ENCODE peak calls at places on chromosomes 11 and 22, in nine cellular contexts. A is ovary, W is Right ventricle myocardium superior, E is RPMI8226, G is T-cell, X is GM23338, D is activated T-cell treated with anti-CD3 and anti-CD28 coated beads for 48 hours, K is dorsolateral prefrontal cortex, S is PC-9. V is an unnamed sample.

GRCh38 chr22:16960220-16960883 is 47.7 kb downstream of the GAB4 start:
- DNase-seq in K (no peak), X (no peak), W (no peak), D (no peak), E (no peak), S (no peak), G (no peak), A (no peak), V (no peak)

GRCh38 chr22:22938672-22939536 is 51.3 kb downstream of the IGLL5 start:
- DNase-seq in S (no peak), D (no peak), E (no peak), A (peak), K (peak), X (no peak), G (no peak), W (no peak), V (no peak)

GRCh38 chr11:2097998-2098690 is 41.0 kb downstream of the IGF2 start:
- DNase-seq in E (no peak), G (no peak), S (no peak), K (peak), X (no peak), A (peak), W (peak), D (no peak), V (no peak)

GRCh38 chr11:32071811-32072210 is 19.1 kb upstream of the RCN1 start:
- DNase-seq in D (no peak), A (no peak), X (peak), G (no peak), K (no peak), W (no peak), E (no peak), S (peak), V (no peak)

GRCh38 chr11:125228425-125228824 is 63.9 kb downstream of the PKNOX2 start:
- DNase-seq in S (no peak), W (no peak), E (no peak), D (no peak), G (no peak), A (no peak), X (peak), K (no peak), V (no peak)

GRCh38 chr11:76918941-76919386 is 58.2 kb downstream of the ACER3 start:
- DNase-seq in S (peak), K (no peak), A (no peak), D (no peak), X (peak), W (no peak), G (no peak), E (peak), V (peak)

GRCh38 chr11:115885446-115885978 is 381.3 kb upstream of the CADM1 start:
- DNase-seq in D (no peak), K (no peak), S (no peak), W (no peak), E (no peak), A (no peak), X (no peak), G (no peak), V (no peak)

GRCh38 chr11:3914807-3915206 is 59.3 kb downstream of the STIM1 start:
- DNase-seq in X (no peak), A (no peak), K (no peak), S (no peak), E (no peak), D (no peak), G (no peak), W (no peak), V (no peak)

GRCh38 chr11:33266418-33267215 is 9.4 kb downstream of the HIPK3 start:
- DNase-seq in S (peak), E (no peak), W (peak), K (no peak), D (no peak), X (peak), A (peak), G (no peak), V (no peak)

GRCh38 chr22:49632199-49633009 is 195.3 kb downstream of the BRD1 start:
- DNase-seq in G (no peak), W (peak), D (no peak), A (peak), S (peak), X (no peak), E (no peak), K (peak), V (no peak)

GRCh38 chr22:41862530-41863266 is 29.8 kb downstream of the SREBF2 start:
- DNase-seq in A (no peak), D (peak), E (no peak), W (no peak), X (no peak), G (no peak), S (no peak), K (no peak), V (no peak)

GRCh38 chr22:42623301-42623751 is 8.6 kb upstream of the POLDIP3 start:
- DNase-seq in A (no peak), G (no peak), X (no peak), K (no peak), W (no peak), S (no peak), D (no peak), E (no peak), V (peak)

GRCh38 chr22:41256898-41257260 is 16.1 kb upstream of the CHADL start:
- DNase-seq in S (peak), A (no peak), G (no peak), X (peak), K (no peak), E (no peak), W (no peak), D (no peak), V (no peak)

GRCh38 chr11:60910711-60911366 is 3.1 kb upstream of the TMEM109 start:
- DNase-seq in E (no peak), W (no peak), X (peak), K (no peak), S (no peak), A (no peak), D (no peak), G (no peak), V (peak)

GRCh38 chr11:60788401-60789110 is 3.4 kb downstream of the MS4A10 start:
- DNase-seq in X (no peak), K (no peak), W (peak), E (peak), A (no peak), G (no peak), S (no peak), D (no peak), V (no peak)

GRCh38 chr11:119684361-119685072 is 44.5 kb downstream of the NECTIN1 start:
- DNase-seq in G (no peak), S (peak), E (no peak), W (no peak), D (no peak), X (no peak), K (no peak), A (no peak), V (peak)

GRCh38 chr22:20866716-20867115 is 7.9 kb downstream of the SNAP29 start:
- DNase-seq in W (no peak), A (no peak), G (no peak), X (no peak), E (no peak), D (no peak), K (no peak), S (no peak), V (no peak)

GRCh38 chr11:28834877-28835276 is 726.7 kb downstream of the METTL15 start:
- DNase-seq in E (no peak), S (peak), D (no peak), W (no peak), G (no peak), K (no peak), X (peak), A (no peak), V (no peak)

GRCh38 chr22:50060441-50061140 is 2.5 kb upstream of the TTLL8 start:
- DNase-seq in A (no peak), K (no peak), X (peak), S (peak), D (no peak), G (no peak), W (peak), E (no peak), V (no peak)

GRCh38 chr22:23036684-23037428 is 33.5 kb upstream of the GNAZ start:
- DNase-seq in W (no peak), D (no peak), A (peak), K (no peak), S (no peak), G (no peak), X (no peak), E (no peak), V (no peak)

GRCh38 chr11:119206512-119207299 is 567 bp downstream of the CBL start:
- DNase-seq in K (no peak), D (peak), G (peak), S (peak), A (peak), E (peak), W (peak), X (peak), V (peak)

GRCh38 chr11:2807801-2808241 is 77.8 kb downstream of the CDKN1C start:
- DNase-seq in G (no peak), E (no peak), D (no peak), W (peak), K (peak), S (no peak), A (peak), X (no peak), V (no peak)

GRCh38 chr11:118917488-118918127 is 8.1 kb downstream of the BCL9L start:
- DNase-seq in X (no peak), E (no peak), K (no peak), G (no peak), D (no peak), S (peak), W (peak), A (peak), V (peak)

GRCh38 chr11:85939099-85940015 is 84.2 kb downstream of the CCDC83 start:
- DNase-seq in K (no peak), A (no peak), E (no peak), G (no peak), D (no peak), S (no peak), X (no peak), W (no peak), V (no peak)

GRCh38 chr11:65053826-65054503 is 4.4 kb downstream of the NAALADL1 start:
- DNase-seq in W (no peak), K (no peak), A (no peak), S (no peak), X (no peak), G (no peak), D (no peak), E (peak), V (no peak)

GRCh38 chr11:112298535-112298934 is 37.9 kb upstream of the PLET1 start:
- DNase-seq in K (no peak), E (no peak), S (no peak), G (no peak), D (no peak), A (no peak), W (peak), X (no peak), V (no peak)

GRCh38 chr11:129740125-129740719 is 75.4 kb upstream of the TMEM45B start:
- DNase-seq in G (no peak), A (no peak), D (no peak), E (no peak), X (no peak), K (no peak), W (no peak), S (no peak), V (no peak)

GRCh38 chr11:29022676-29023075 is 914.5 kb downstream of the METTL15 start:
- DNase-seq in X (no peak), S (no peak), A (no peak), D (no peak), G (no peak), E (no peak), W (no peak), K (no peak), V (no peak)

GRCh38 chr11:65709661-65710060 is 2.4 kb upstream of the KAT5 start:
- DNase-seq in D (no peak), X (no peak), W (no peak), S (no peak), G (no peak), A (no peak), K (no peak), E (no peak), V (no peak)

GRCh38 chr22:25420471-25420924 is 144.0 kb upstream of the GRK3 start:
- DNase-seq in E (no peak), W (no peak), X (no peak), K (no peak), A (no peak), D (no peak), S (no peak), G (no peak), V (peak)

GRCh38 chr11:119728226-119728626 is 774 bp downstream of the NECTIN1 start:
- DNase-seq in X (no peak), G (no peak), E (peak), D (no peak), A (no peak), K (no peak), S (peak), W (no peak), V (no peak)

GRCh38 chr11:112958670-112959069 is 2.5 kb upstream of the NCAM1 start:
- DNase-seq in S (no peak), K (no peak), A (no peak), E (no peak), D (no peak), G (no peak), X (no peak), W (no peak), V (no peak)

GRCh38 chr11:79579063-79579462 is 138.2 kb upstream of the TENM4 start:
- DNase-seq in X (no peak), D (no peak), A (no peak), S (no peak), E (no peak), K (no peak), W (no peak), G (no peak), V (no peak)

GRCh38 chr11:37504925-37505324 is 906.9 kb upstream of the RAG2 start:
- DNase-seq in D (no peak), X (no peak), G (no peak), K (no peak), A (no peak), W (no peak), E (no peak), S (peak), V (no peak)

GRCh38 chr22:31838917-31839316 is 85.1 kb downstream of the DEPDC5 start:
- DNase-seq in E (no peak), X (no peak), K (no peak), G (no peak), D (no peak), W (no peak), A (no peak), S (peak), V (no peak)

GRCh38 chr11:96817488-96817887 is 427.7 kb downstream of the JRKL start:
- DNase-seq in E (no peak), X (no peak), K (no peak), W (no peak), G (no peak), S (no peak), A (no peak), D (no peak), V (no peak)

GRCh38 chr11:126146454-126147192 is 64.8 kb downstream of the RPUSD4 start:
- DNase-seq in D (no peak), S (no peak), E (no peak), X (peak), G (no peak), A (peak), K (no peak), W (no peak), V (no peak)

GRCh38 chr11:133029096-133029495 is 503.2 kb downstream of the OPCML start:
- DNase-seq in A (no peak), G (no peak), W (no peak), E (no peak), D (no peak), K (no peak), X (peak), S (no peak), V (no peak)

GRCh38 chr22:39242389-39242808 is 2.4 kb downstream of the PDGFB start:
- DNase-seq in E (peak), S (no peak), X (peak), K (no peak), D (no peak), A (no peak), G (no peak), W (no peak), V (no peak)